ENCODE peak calls at places on chromosomes 13 and 19, in four cellular contexts. One of them, this sample, is unnamed.

GRCh38 chr19:17706750-17707181 is 12.5 kb upstream of the MAP1S start:
- DNase-seq in K562: peak; percentile 96
- DNase-seq in A549: peak; percentile 43
- DNase-seq in HepG2: peak; percentile 46
- DNase-seq in this sample: peak; percentile 39

GRCh38 chr19:4455742-4456565 is 1.6 kb downstream of the UBXN6 start:
- DNase-seq in A549: no peak
- DNase-seq in K562: peak; percentile 25
- DNase-seq in HepG2: peak; percentile 25
- DNase-seq in this sample: peak; percentile 84

GRCh38 chr19:35790981-35791813 is 15.8 kb downstream of the ARHGAP33 start:
- DNase-seq in K562: no peak
- DNase-seq in HepG2: peak; percentile 40
- DNase-seq in A549: peak; percentile 38
- DNase-seq in this sample: no peak

GRCh38 chr19:41904118-41904870 is 21.3 kb downstream of the ARHGEF1 start:
- DNase-seq in K562: no peak
- DNase-seq in HepG2: peak; percentile 92
- DNase-seq in A549: peak; percentile 94
- DNase-seq in this sample: no peak

GRCh38 chr13:34465423-34465922 is 476.6 kb upstream of the NBEA start:
- DNase-seq in HepG2: no peak
- DNase-seq in K562: no peak
- DNase-seq in A549: no peak
- DNase-seq in this sample: no peak

GRCh38 chr13:46010148-46010547 is 42.4 kb downstream of the ZC3H13 start:
- DNase-seq in K562: no peak
- DNase-seq in A549: peak; percentile 9
- DNase-seq in HepG2: no peak
- DNase-seq in this sample: no peak

GRCh38 chr13:45548281-45548680 is 67.3 kb downstream of the ERICH6B start:
- DNase-seq in K562: no peak
- DNase-seq in HepG2: no peak
- DNase-seq in A549: no peak
- DNase-seq in this sample: no peak

GRCh38 chr13:110425444-110425780 is 118.3 kb downstream of the COL4A2 start:
- DNase-seq in A549: no peak
- DNase-seq in K562: no peak
- DNase-seq in HepG2: no peak
- DNase-seq in this sample: peak; percentile 96

GRCh38 chr19:40598121-40598917 is 2.9 kb upstream of the LTBP4 start:
- DNase-seq in A549: peak; percentile 97
- DNase-seq in K562: peak; percentile 69
- DNase-seq in HepG2: peak; percentile 63
- DNase-seq in this sample: peak; percentile 87

GRCh38 chr19:4347521-4347920 is 4.2 kb downstream of the MPND start:
- DNase-seq in K562: no peak
- DNase-seq in A549: no peak
- DNase-seq in HepG2: no peak
- DNase-seq in this sample: no peak

GRCh38 chr19:35513975-35514809 is 743 bp upstream of the DMKN start:
- DNase-seq in K562: peak; percentile 47
- DNase-seq in A549: no peak
- DNase-seq in HepG2: peak; percentile 25
- DNase-seq in this sample: no peak

GRCh38 chr13:44764334-44764733 is 188.2 kb upstream of the TSC22D1 start:
- DNase-seq in HepG2: no peak
- DNase-seq in A549: no peak
- DNase-seq in K562: no peak
- DNase-seq in this sample: no peak

GRCh38 chr19:22532388-22533310 is 101.5 kb upstream of the ZNF492 start:
- DNase-seq in K562: no peak
- DNase-seq in A549: no peak
- DNase-seq in HepG2: no peak
- DNase-seq in this sample: no peak

GRCh38 chr13:58852076-58852475 is 1220.5 kb downstream of the PCDH17 start:
- DNase-seq in A549: no peak
- DNase-seq in HepG2: no peak
- DNase-seq in K562: no peak
- DNase-seq in this sample: no peak

GRCh38 chr13:107141767-107142166 is 573.8 kb upstream of the ARGLU1 start:
- DNase-seq in K562: no peak
- DNase-seq in HepG2: no peak
- DNase-seq in A549: no peak
- DNase-seq in this sample: no peak

GRCh38 chr13:23020246-23020843 is 160.4 kb upstream of the SGCG start:
- DNase-seq in HepG2: peak; percentile 53
- DNase-seq in A549: peak; percentile 66
- DNase-seq in K562: peak; percentile 19
- DNase-seq in this sample: peak; percentile 57

GRCh38 chr19:40090256-40091204 is at the start of gene ZNF780A:
- DNase-seq in A549: peak; percentile 89
- DNase-seq in K562: peak; percentile 81
- DNase-seq in HepG2: peak; percentile 82
- DNase-seq in this sample: peak; percentile 47

GRCh38 chr19:2145831-2146241 is 5.5 kb downstream of the AP3D1 start:
- DNase-seq in A549: no peak
- DNase-seq in K562: no peak
- DNase-seq in HepG2: no peak
- DNase-seq in this sample: peak; percentile 21

GRCh38 chr13:99033814-99034213 is 56.0 kb upstream of the DOCK9 start:
- DNase-seq in HepG2: peak; percentile 21
- DNase-seq in K562: no peak
- DNase-seq in A549: no peak
- DNase-seq in this sample: peak; percentile 28

GRCh38 chr19:15550847-15551182 is 42.5 kb downstream of the CYP4F22 start:
- DNase-seq in A549: peak; percentile 37
- DNase-seq in HepG2: peak; percentile 16
- DNase-seq in K562: peak; percentile 22
- DNase-seq in this sample: no peak

GRCh38 chr13:43123856-43124255 is 100.5 kb downstream of the DNAJC15 start:
- DNase-seq in HepG2: no peak
- DNase-seq in K562: no peak
- DNase-seq in A549: no peak
- DNase-seq in this sample: no peak

GRCh38 chr13:20672772-20673171 is 30.7 kb upstream of the IL17D start:
- DNase-seq in HepG2: no peak
- DNase-seq in K562: no peak
- DNase-seq in A549: no peak
- DNase-seq in this sample: peak; percentile 28

GRCh38 chr13:114115796-114116195 is 16.6 kb downstream of the RASA3 start:
- DNase-seq in K562: no peak
- DNase-seq in A549: no peak
- DNase-seq in HepG2: no peak
- DNase-seq in this sample: no peak

GRCh38 chr13:23790591-23791170 is 98.5 kb downstream of the MIPEP start:
- DNase-seq in HepG2: no peak
- DNase-seq in A549: no peak
- DNase-seq in K562: no peak
- DNase-seq in this sample: peak; percentile 82

GRCh38 chr19:6723738-6724137 is 3.3 kb upstream of the C3 start:
- DNase-seq in A549: no peak
- DNase-seq in K562: no peak
- DNase-seq in HepG2: no peak
- DNase-seq in this sample: no peak

GRCh38 chr13:94673841-94674240 is 38.5 kb downstream of the SOX21 start:
- DNase-seq in K562: no peak
- DNase-seq in HepG2: no peak
- DNase-seq in A549: no peak
- DNase-seq in this sample: no peak

GRCh38 chr19:46974181-46974580 is 45.5 kb upstream of the NPAS1 start:
- DNase-seq in K562: no peak
- DNase-seq in HepG2: no peak
- DNase-seq in A549: no peak
- DNase-seq in this sample: no peak

GRCh38 chr13:76969488-76970365 is 21.4 kb downstream of the ACOD1 start:
- DNase-seq in HepG2: no peak
- DNase-seq in K562: no peak
- DNase-seq in A549: no peak
- DNase-seq in this sample: no peak

GRCh38 chr19:21603431-21604153 is 98.2 kb downstream of the ZNF429 start:
- DNase-seq in A549: no peak
- DNase-seq in HepG2: no peak
- DNase-seq in K562: no peak
- DNase-seq in this sample: no peak

GRCh38 chr19:39949026-39949747 is 14.8 kb upstream of the FCGBP start:
- DNase-seq in HepG2: no peak
- DNase-seq in K562: no peak
- DNase-seq in A549: no peak
- DNase-seq in this sample: no peak

GRCh38 chr19:28409859-28410258 is 803.1 kb downstream of the UQCRFS1 start:
- DNase-seq in HepG2: no peak
- DNase-seq in K562: no peak
- DNase-seq in A549: no peak
- DNase-seq in this sample: no peak

GRCh38 chr19:51097166-51097736 is 11.0 kb downstream of the CTU1 start:
- DNase-seq in HepG2: peak; percentile 34
- DNase-seq in A549: peak; percentile 75
- DNase-seq in K562: peak; percentile 76
- DNase-seq in this sample: peak; percentile 62

GRCh38 chr13:18946738-18947137 is 234.9 kb downstream of the TUBA3C start:
- DNase-seq in K562: no peak
- DNase-seq in A549: no peak
- DNase-seq in HepG2: no peak
- DNase-seq in this sample: no peak

DNA sequence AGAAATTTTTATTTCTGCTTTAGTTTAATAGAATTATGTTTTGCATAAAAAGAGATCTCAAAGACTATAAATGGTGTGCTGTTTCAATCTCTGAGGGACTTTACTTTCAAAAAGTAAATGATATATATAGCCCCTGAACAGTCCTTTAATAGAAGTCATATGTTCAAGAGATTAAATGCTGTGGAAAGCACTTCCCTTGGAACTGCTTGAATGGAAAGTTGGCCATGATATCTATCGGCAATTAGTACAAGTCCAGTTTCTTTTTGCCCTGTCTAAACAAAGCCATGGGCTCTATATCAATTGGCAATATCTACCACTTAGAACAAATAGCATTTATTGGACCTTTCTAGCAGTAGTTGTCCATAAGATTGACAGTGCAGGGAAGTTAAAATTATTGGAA is 282.9 kb downstream of the DCLK1 start:
- DNase-seq in HepG2: no peak
- DNase-seq in A549: no peak
- DNase-seq in K562: no peak
- DNase-seq in this sample: no peak
- TF ChIP-seq MAZ in HepG2: no peak
- TF ChIP-seq MAZ in A549: no peak
- TF ChIP-seq MAZ in K562: no peak
- TF ChIP-seq MAZ in this sample: no peak

GRCh38 chr13:97723655-97724054 is 229.8 kb upstream of the IPO5 start:
- DNase-seq in HepG2: no peak
- DNase-seq in K562: no peak
- DNase-seq in A549: no peak
- DNase-seq in this sample: no peak

GRCh38 chr13:97720881-97721280 is 232.6 kb upstream of the IPO5 start:
- DNase-seq in HepG2: no peak
- DNase-seq in K562: no peak
- DNase-seq in A549: no peak
- DNase-seq in this sample: no peak

GRCh38 chr13:97715763-97716162 is 237.7 kb upstream of the IPO5 start:
- DNase-seq in HepG2: no peak
- DNase-seq in K562: no peak
- DNase-seq in A549: no peak
- DNase-seq in this sample: no peak

GRCh38 chr13:97716746-97717145 is 236.7 kb upstream of the IPO5 start:
- DNase-seq in A549: no peak
- DNase-seq in K562: no peak
- DNase-seq in HepG2: no peak
- DNase-seq in this sample: no peak

GRCh38 chr13:97719759-97720158 is 233.7 kb upstream of the IPO5 start:
- DNase-seq in HepG2: no peak
- DNase-seq in A549: peak; percentile 11
- DNase-seq in K562: no peak
- DNase-seq in this sample: no peak
- TF ChIP-seq MAZ in HepG2: no peak
- TF ChIP-seq MAZ in A549: no peak
- TF ChIP-seq MAZ in K562: no peak
- TF ChIP-seq MAZ in this sample: no peak

GRCh38 chr19:9528757-9529336 is 9.6 kb downstream of the ZNF426 start:
- DNase-seq in K562: no peak
- DNase-seq in HepG2: no peak
- DNase-seq in A549: peak; percentile 12
- DNase-seq in this sample: peak; percentile 9

GRCh38 chr19:9535934-9536333 is 2.5 kb downstream of the ZNF426 start:
- DNase-seq in A549: no peak
- DNase-seq in K562: no peak
- DNase-seq in HepG2: no peak
- DNase-seq in this sample: no peak

GRCh38 chr19:9531933-9532332 is 6.5 kb downstream of the ZNF426 start:
- DNase-seq in K562: no peak
- DNase-seq in HepG2: peak; percentile 9
- DNase-seq in A549: peak; percentile 10
- DNase-seq in this sample: peak; percentile 45
- TF ChIP-seq MAZ in K562: no peak
- TF ChIP-seq MAZ in HepG2: no peak
- TF ChIP-seq MAZ in A549: no peak
- TF ChIP-seq MAZ in this sample: no peak

GRCh38 chr13:101917475-101917810 is 465.0 kb downstream of the ITGBL1 start:
- DNase-seq in HepG2: no peak
- DNase-seq in A549: no peak
- DNase-seq in K562: no peak
- DNase-seq in this sample: no peak

GRCh38 chr13:101915755-101916107 is 463.3 kb downstream of the ITGBL1 start:
- DNase-seq in K562: no peak
- DNase-seq in HepG2: no peak
- DNase-seq in A549: no peak
- DNase-seq in this sample: no peak

GRCh38 chr13:101916758-101917474 is 464.4 kb downstream of the ITGBL1 start:
- DNase-seq in K562: no peak
- DNase-seq in HepG2: no peak
- DNase-seq in A549: no peak
- DNase-seq in this sample: no peak

GRCh38 chr13:101915333-101915732 is 462.9 kb downstream of the ITGBL1 start:
- DNase-seq in HepG2: no peak
- DNase-seq in K562: no peak
- DNase-seq in A549: no peak
- DNase-seq in this sample: no peak

DNA sequence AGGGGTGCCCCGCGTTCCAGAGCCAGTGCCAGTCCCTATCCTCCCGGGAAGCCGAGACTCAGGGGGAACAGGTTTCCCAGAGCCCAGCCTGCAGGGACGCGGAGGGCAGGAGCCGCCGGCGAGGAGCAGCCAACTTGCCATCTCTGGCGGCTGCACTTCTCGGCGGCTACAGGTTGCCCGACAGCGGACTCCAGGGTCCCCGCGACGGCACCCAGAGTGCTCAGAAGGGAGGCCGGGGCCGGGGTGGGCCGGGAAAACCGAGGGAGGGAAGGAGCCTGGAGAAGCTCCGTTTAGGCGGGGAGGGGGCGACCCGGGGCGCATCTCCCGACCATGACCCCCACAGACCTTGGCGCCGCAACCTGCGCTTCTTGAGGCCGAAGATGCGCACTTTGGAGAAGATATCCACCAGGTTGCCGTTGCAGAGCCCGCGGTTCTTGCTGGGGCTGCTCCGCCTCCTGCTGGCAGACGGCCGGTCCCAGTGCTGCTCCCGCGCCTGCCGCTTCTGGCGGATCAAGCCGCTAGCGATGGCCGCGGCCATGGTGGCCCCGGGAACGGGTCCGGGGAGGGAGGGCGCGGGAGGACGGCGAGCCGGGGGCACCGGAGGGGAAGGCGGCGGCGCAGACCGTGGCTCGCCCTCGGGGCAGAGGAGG is 463.8 kb downstream of the ITGBL1 start:
- DNase-seq in HepG2: no peak
- DNase-seq in A549: peak; percentile 37
- DNase-seq in K562: no peak
- DNase-seq in this sample: no peak
- TF ChIP-seq MAZ in HepG2: no peak
- TF ChIP-seq MAZ in A549: no peak
- TF ChIP-seq MAZ in K562: no peak
- TF ChIP-seq MAZ in this sample: no peak

This sample was measured in IMR-90.